ENCODE peak calls at places on chromosomes 1 and 21, in four cellular contexts. V, G, K and P are unnamed samples.

GRCh38 chr21:15054089-15054488 is 10.7 kb downstream of the NRIP1 start:
- DNase-seq in V (no peak), G (no peak), K (no peak), P (no peak)

GRCh38 chr1:216456682-216457081 is 33.4 kb upstream of the USH2A start:
- DNase-seq in V (no peak), G (peak; percentile 3), K (no peak), P (no peak)

GRCh38 chr1:9942399-9942938 is 722 bp downstream of the LZIC start:
- DNase-seq in V (peak; percentile 42), G (peak; percentile 79), K (no peak), P (no peak)

GRCh38 chr1:161197560-161198205 is 1.2 kb downstream of the ADAMTS4 start:
- DNase-seq in V (no peak), G (no peak), K (no peak), P (no peak)

GRCh38 chr1:226216056-226216455 is 7.4 kb upstream of the MIXL1 start:
- DNase-seq in V (no peak), G (no peak), K (no peak), P (no peak)

GRCh38 chr1:243294723-243295121 is 38.9 kb downstream of the SDCCAG8 start:
- DNase-seq in V (no peak), G (no peak), K (no peak), P (no peak)

GRCh38 chr1:205668951-205669340 is 11.4 kb downstream of the SLC45A3 start:
- DNase-seq in V (peak; percentile 51), G (no peak), K (no peak), P (no peak)

GRCh38 chr1:8409107-8409506 is 91.2 kb downstream of the SLC45A1 start:
- DNase-seq in V (peak; percentile 40), G (peak; percentile 63), K (no peak), P (no peak)

GRCh38 chr1:246302671-246303317 is 204.3 kb downstream of the SMYD3 start:
- DNase-seq in V (no peak), G (no peak), K (no peak), P (no peak)

GRCh38 chr21:35792569-35792968 is 267.8 kb downstream of the SETD4 start:
- DNase-seq in V (no peak), G (no peak), K (no peak), P (no peak)

GRCh38 chr1:172383541-172383940 is 36.9 kb upstream of the C1orf105 start:
- DNase-seq in V (no peak), G (peak; percentile 16), K (no peak), P (no peak)

GRCh38 chr1:209855623-209856022 is 27.9 kb downstream of the UTP25 start:
- DNase-seq in V (no peak), G (no peak), K (no peak), P (no peak)

GRCh38 chr1:147534386-147534785 is 6.9 kb upstream of the BCL9 start:
- DNase-seq in V (no peak), G (no peak), K (no peak), P (no peak)

GRCh38 chr1:226411619-226412018 is 3.7 kb upstream of the PARP1 start:
- DNase-seq in V (no peak), G (no peak), K (no peak), P (no peak)

GRCh38 chr1:23995431-23995837 is 15.3 kb upstream of the SRSF10 start:
- DNase-seq in V (no peak), G (no peak), K (no peak), P (no peak)

GRCh38 chr1:186155594-186155993 is 219.5 kb downstream of the TPR start:
- DNase-seq in V (no peak), G (peak; percentile 36), K (no peak), P (no peak)

GRCh38 chr21:18373631-18374030 is 30.0 kb downstream of the TMPRSS15 start:
- DNase-seq in V (no peak), G (no peak), K (no peak), P (no peak)

GRCh38 chr1:241918879-241919278 is 38.7 kb upstream of the BECN2 start:
- DNase-seq in V (no peak), G (no peak), K (no peak), P (no peak)

GRCh38 chr1:36156329-36157114 is 562 bp downstream of the MAP7D1 start:
- DNase-seq in V (peak; percentile 79), G (peak; percentile 91), K (peak; percentile 86), P (no peak)

GRCh38 chr1:28663871-28664470 is 4.6 kb upstream of the GMEB1 start:
- DNase-seq in V (no peak), G (peak; percentile 2), K (no peak), P (no peak)

GRCh38 chr1:115604508-115604907 is 37.3 kb upstream of the VANGL1 start:
- DNase-seq in V (no peak), G (no peak), K (no peak), P (no peak)

GRCh38 chr1:146032613-146033219 is 11.2 kb upstream of the HJV start:
- DNase-seq in V (peak; percentile 37), G (peak; percentile 58), K (no peak), P (no peak)

GRCh38 chr1:19096036-19096833 is 113.8 kb downstream of the UBR4 start:
- DNase-seq in V (no peak), G (peak; percentile 22), K (no peak), P (no peak)

GRCh38 chr1:201377611-201378092 is at the start of gene TNNT2:
- DNase-seq in V (no peak), G (no peak), K (no peak), P (no peak)

GRCh38 chr1:78490861-78491310 is at the start of gene PTGFR:
- DNase-seq in V (no peak), G (peak; percentile 79), K (peak; percentile 74), P (no peak)

GRCh38 chr1:83960669-83961277 is 38.2 kb downstream of the TTLL7 start:
- DNase-seq in V (no peak), G (no peak), K (no peak), P (no peak)

GRCh38 chr1:183043872-183044859 is 20.9 kb downstream of the LAMC1 start:
- DNase-seq in V (no peak), G (no peak), K (no peak), P (no peak)

GRCh38 chr1:56375184-56375837 is 204.1 kb downstream of the PLPP3 start:
- DNase-seq in V (no peak), G (peak; percentile 59), K (no peak), P (no peak)
- TF ChIP-seq POLR2AphosphoS5 in V (no peak), G (no peak), K (no peak), P (no peak)

GRCh38 chr1:212975607-212975918 is 25.2 kb downstream of the VASH2 start:
- DNase-seq in V (no peak), G (no peak), K (no peak), P (no peak)
- H3K36me3 ChIP-seq in V (no peaks in the 10 kb centered on the region), G (peaks cover 90% of the 10 kb centered on the region), K (peaks cover 95% of the 10 kb centered on the region), P (no peaks in the 10 kb centered on the region)

GRCh38 chr1:39639333-39640130 is at the start of gene HEYL:
- DNase-seq in V (peak; percentile 96), G (peak; percentile 92), K (peak; percentile 94), P (no peak)
- TF ChIP-seq EZH2 in V (no peak), G (no peak), K (no peak), P (no peak)

GRCh38 chr1:33099290-33100118 is 18.6 kb downstream of the AZIN2 start:
- DNase-seq in V (no peak), G (peak; percentile 61), K (peak; percentile 52), P (peak; percentile 67)
- TF ChIP-seq POLR2AphosphoS5 in V (no peak), G (no peak), K (no peak), P (peak; percentile 39)

DNA sequence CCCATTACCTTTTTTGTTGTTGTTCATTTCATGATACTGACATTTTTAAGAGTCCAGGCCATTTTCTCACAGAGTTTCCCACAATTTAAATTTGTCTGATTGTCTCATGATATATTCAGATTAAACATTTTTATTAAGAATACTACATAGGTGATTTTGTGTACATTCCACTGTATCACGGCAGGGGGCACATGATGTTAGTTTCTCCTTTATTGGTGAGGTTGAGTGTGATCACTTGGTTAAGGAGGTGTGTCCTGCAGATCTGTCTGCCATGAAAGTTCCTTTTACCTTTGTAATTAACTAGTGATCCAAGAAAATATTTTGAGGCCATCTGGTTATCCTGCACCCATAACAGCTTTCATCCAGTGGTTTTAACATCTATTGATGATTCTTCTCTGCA is 11.8 kb downstream of the RTCA start:
- DNase-seq in V (peak; percentile 21), G (no peak), K (no peak), P (no peak)
- H3K36me3 ChIP-seq in V (peaks cover 98% of the 10 kb centered on the region), G (peaks cover 52% of the 10 kb centered on the region), K (peaks cover 48% of the 10 kb centered on the region), P (peaks cover 95% of the 10 kb centered on the region)

DNA sequence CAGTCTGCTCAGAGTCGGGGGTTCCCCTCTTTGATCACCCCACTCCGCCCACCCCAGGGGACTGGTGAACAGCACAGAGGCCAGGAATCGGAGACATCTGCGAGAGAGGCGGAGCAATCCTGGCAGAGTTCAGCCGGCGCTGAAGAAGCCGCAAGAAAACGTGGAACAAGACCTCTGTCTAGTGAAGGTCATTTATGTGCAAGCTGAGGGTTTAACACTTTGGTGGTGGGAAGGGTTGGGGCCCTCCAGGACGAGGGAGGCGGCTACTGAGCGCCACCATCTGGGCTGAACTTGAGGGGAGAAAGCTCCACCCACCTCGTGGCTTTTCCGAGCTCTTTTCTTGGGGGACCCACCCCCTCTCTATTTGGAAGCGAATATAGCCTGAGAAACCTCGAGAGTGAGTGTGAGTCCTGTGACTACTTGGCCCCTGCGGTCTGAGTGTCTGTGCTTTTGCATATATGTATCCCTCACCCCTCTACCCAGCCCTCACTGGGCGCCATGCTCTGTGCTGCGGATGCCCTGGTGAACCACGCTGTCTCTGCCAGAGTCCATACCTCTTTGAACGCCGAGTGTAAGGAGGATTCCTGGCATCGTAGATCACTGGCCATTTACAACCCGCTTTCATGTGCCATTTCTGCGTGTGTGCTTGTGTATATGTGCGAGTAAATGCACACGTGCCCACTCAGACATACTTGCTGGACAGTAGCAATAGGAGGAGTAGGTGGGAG is 1.2 kb upstream of the EPHA10 start:
- DNase-seq in V (peak; percentile 60), G (peak; percentile 75), K (peak; percentile 72), P (no peak)
- TF ChIP-seq EZH2 in V (no peak), G (no peak), K (no peak), P (no peak)

DNA sequence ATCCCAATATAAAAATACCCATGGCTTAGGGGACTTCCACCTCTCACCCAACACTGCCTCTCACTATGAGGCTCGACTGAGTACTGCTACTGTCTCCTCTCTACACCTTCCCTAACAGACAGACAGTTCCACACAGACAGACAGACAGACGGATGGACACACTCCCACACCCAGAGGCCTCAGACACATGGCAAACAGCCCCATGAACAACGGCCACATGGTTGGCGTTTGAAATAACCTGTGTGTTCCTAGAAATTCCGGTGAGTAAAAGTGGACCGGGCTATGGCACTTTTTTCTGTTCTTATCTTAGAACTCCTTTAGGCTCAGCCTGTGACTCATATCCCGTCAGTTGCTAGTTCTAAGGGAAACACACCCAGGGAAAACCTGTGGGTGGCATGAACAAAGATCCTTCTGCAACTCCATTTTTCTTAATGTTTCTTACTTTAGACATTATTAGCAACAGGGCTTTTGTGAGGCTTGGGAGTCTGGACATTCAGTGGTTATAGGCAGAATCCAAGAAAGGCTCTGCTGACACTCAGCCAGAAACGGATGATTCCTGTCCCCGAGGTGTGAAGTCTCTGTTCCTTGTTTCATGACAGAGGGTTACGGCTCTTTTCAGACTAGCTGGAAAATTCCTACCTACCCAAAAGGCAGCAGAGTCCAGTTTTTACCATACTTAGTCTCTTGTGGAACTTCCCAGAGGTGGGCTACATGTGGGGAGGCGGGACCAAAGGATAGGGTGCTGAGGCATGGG is 90.5 kb upstream of the TLR5 start:
- DNase-seq in V (peak; percentile 80), G (no peak), K (peak; percentile 35), P (no peak)
- TF ChIP-seq POLR2AphosphoS5 in V (peak; percentile 64), G (no peak), K (no peak), P (no peak)

GRCh38 chr1:2406451-2407041 is 5.8 kb downstream of the PEX10 start:
- DNase-seq in V (no peak), G (no peak), K (no peak), P (no peak)
- H3K36me3 ChIP-seq in V (peaks cover 68% of the 10 kb centered on the region), G (peaks cover 5% of the 10 kb centered on the region), K (peaks cover 49% of the 10 kb centered on the region), P (peaks cover 36% of the 10 kb centered on the region)

GRCh38 chr21:33025471-33026298 is at the start of gene OLIG2:
- DNase-seq in V (peak; percentile 32), G (peak; percentile 98), K (peak; percentile 93), P (no peak)
- TF ChIP-seq EZH2 in V (no peak), G (peak; percentile 96), K (no peak), P (peak; percentile 53)